ENCODE peak calls at places on chromosomes 2 and 18, in nine cellular contexts. H, Y, C, N, F, J, R, S and I are unnamed samples.

GRCh38 chr18:10142496-10143160 is 228.8 kb downstream of the VAPA start:
- DNase-seq in Y (peak), C (no peak), N (no peak), R (no peak), H (peak), S (no peak), J (no peak), F (no peak), I (no peak)

GRCh38 chr2:127074936-127075335 is 32.0 kb downstream of the BIN1 start:
- DNase-seq in J (no peak), H (no peak), R (no peak), C (no peak), Y (no peak), S (no peak), F (no peak), N (no peak), I (no peak)

GRCh38 chr2:236972491-236973379 is 113.0 kb upstream of the COPS8 start:
- DNase-seq in S (peak), C (no peak), J (peak), Y (peak), N (no peak), H (peak), R (no peak), F (peak), I (no peak)

GRCh38 chr2:234033174-234033573 is 17.3 kb upstream of the SPP2 start:
- DNase-seq in Y (no peak), J (no peak), N (no peak), S (no peak), R (no peak), F (no peak), H (no peak), C (no peak), I (no peak)

GRCh38 chr2:15177103-15177502 is 384.0 kb downstream of the NBAS start:
- DNase-seq in N (no peak), J (no peak), F (no peak), S (peak), Y (peak), R (peak), C (peak), H (no peak), I (no peak)

GRCh38 chr2:159617651-159618050 is 1.3 kb upstream of the BAZ2B start:
- DNase-seq in C (no peak), Y (peak), R (no peak), J (no peak), H (no peak), S (no peak), N (no peak), F (peak), I (peak)

GRCh38 chr2:3196716-3197115 is 180.9 kb downstream of the EIPR1 start:
- DNase-seq in F (no peak), H (no peak), J (no peak), Y (no peak), R (no peak), S (no peak), C (no peak), N (no peak), I (no peak)

GRCh38 chr2:54042908-54043620 is 72.3 kb upstream of the PSME4 start:
- DNase-seq in C (no peak), Y (no peak), J (no peak), H (no peak), R (no peak), N (no peak), S (no peak), F (no peak), I (no peak)

GRCh38 chr2:216308532-216308931 is 63.8 kb downstream of the MARCHF4 start:
- DNase-seq in Y (no peak), N (no peak), F (no peak), C (no peak), H (no peak), R (no peak), J (no peak), S (no peak), I (no peak)

GRCh38 chr2:18630541-18630940 is 41.2 kb upstream of the NT5C1B start:
- DNase-seq in Y (no peak), N (no peak), S (no peak), R (no peak), C (no peak), J (no peak), F (no peak), H (no peak), I (no peak)

GRCh38 chr2:240629968-240630770 is 4.9 kb downstream of the GPR35 start:
- DNase-seq in S (no peak), H (no peak), J (no peak), Y (no peak), C (no peak), N (no peak), R (no peak), F (no peak), I (no peak)